ENCODE peak calls at places on chromosomes 13 and 19, in seven cellular contexts. J is A549, E is body of pancreas, H is transverse colon, T is stomach, M is H1, S is lower leg skin. K is an unnamed sample.

GRCh38 chr13:87057807-87058520 is 613.2 kb upstream of the SLITRK5 start:
- DNase-seq in J (no peak), E (no peak), H (no peak), T (no peak), M (no peak), S (no peak), K (no peak)

GRCh38 chr13:98652721-98653470 is 76.0 kb upstream of the STK24 start:
- DNase-seq in J (no peak), E (no peak), H (no peak), T (no peak), M (no peak), S (no peak), K (no peak)

GRCh38 chr19:47100290-47100689 is 13.3 kb downstream of the ZC3H4 start:
- DNase-seq in J (peak; percentile 55), E (no peak), H (no peak), T (no peak), M (no peak), S (no peak), K (no peak)

GRCh38 chr13:34523401-34523800 is 418.7 kb upstream of the NBEA start:
- DNase-seq in J (no peak), E (no peak), H (no peak), T (no peak), M (no peak), S (no peak), K (no peak)

GRCh38 chr19:45403781-45404556 is 900 bp downstream of the PPP1R13L start:
- DNase-seq in J (peak; percentile 80), E (peak; percentile 84), H (peak; percentile 82), T (peak; percentile 73), M (peak; percentile 97), S (peak; percentile 60), K (peak; percentile 81)

GRCh38 chr19:17058236-17058635 is 17.0 kb downstream of the HAUS8 start:
- DNase-seq in J (no peak), E (no peak), H (no peak), T (no peak), M (no peak), S (no peak), K (no peak)

GRCh38 chr19:18193388-18194207 is 580 bp downstream of the MPV17L2 start:
- DNase-seq in J (no peak), E (no peak), H (no peak), T (no peak), M (no peak), S (no peak), K (no peak)

GRCh38 chr19:49436381-49437017 is 4.8 kb downstream of the SLC17A7 start:
- DNase-seq in J (peak; percentile 64), E (peak; percentile 41), H (no peak), T (no peak), M (peak; percentile 100), S (no peak), K (no peak)

GRCh38 chr13:59494560-59494970 is 669.2 kb downstream of the DIAPH3 start:
- DNase-seq in J (no peak), E (peak; percentile 7), H (no peak), T (no peak), M (no peak), S (no peak), K (peak; percentile 46)

GRCh38 chr19:44847144-44848035 is 1.3 kb downstream of the NECTIN2 start:
- DNase-seq in J (peak; percentile 64), E (peak; percentile 87), H (peak; percentile 84), T (peak; percentile 92), M (peak; percentile 78), S (peak; percentile 71), K (peak; percentile 80)

GRCh38 chr19:50377051-50377441 is 789 bp downstream of the NR1H2 start:
- DNase-seq in J (peak; percentile 75), E (peak; percentile 66), H (peak; percentile 55), T (peak; percentile 53), M (peak; percentile 83), S (no peak), K (no peak)

GRCh38 chr19:19285723-19286122 is 12.6 kb upstream of the TM6SF2 start:
- DNase-seq in J (no peak), E (no peak), H (no peak), T (no peak), M (no peak), S (no peak), K (no peak)

GRCh38 chr19:12880551-12881171 is 588 bp downstream of the DNASE2 start:
- DNase-seq in J (no peak), E (peak; percentile 50), H (no peak), T (peak; percentile 40), M (no peak), S (no peak), K (no peak)

GRCh38 chr13:43516401-43516826 is 270.4 kb downstream of the ENOX1 start:
- DNase-seq in J (no peak), E (no peak), H (no peak), T (no peak), M (no peak), S (peak; percentile 48), K (no peak)

GRCh38 chr13:89239361-89240127 is 1568.4 kb downstream of the SLITRK5 start:
- DNase-seq in J (no peak), E (no peak), H (no peak), T (no peak), M (no peak), S (no peak), K (no peak)

GRCh38 chr13:111177081-111177711 is 62.1 kb downstream of the ARHGEF7 start:
- DNase-seq in J (no peak), E (peak; percentile 57), H (peak; percentile 53), T (peak; percentile 46), M (no peak), S (peak; percentile 39), K (peak; percentile 87)

GRCh38 chr19:572140-572890 is at the start of gene BSG:
- DNase-seq in J (peak; percentile 97), E (peak; percentile 98), H (peak; percentile 99), T (peak; percentile 99), M (peak; percentile 97), S (peak; percentile 98), K (peak; percentile 99)

GRCh38 chr13:50989476-50989875 is 79.9 kb downstream of the RNASEH2B start:
- DNase-seq in J (peak; percentile 26), E (no peak), H (no peak), T (no peak), M (no peak), S (no peak), K (peak; percentile 38)

GRCh38 chr13:110442946-110443632 is 118.4 kb downstream of the RAB20 start:
- DNase-seq in J (no peak), E (no peak), H (no peak), T (no peak), M (no peak), S (no peak), K (no peak)

GRCh38 chr19:19110410-19111137 is 27.7 kb downstream of the TMEM161A start:
- DNase-seq in J (peak; percentile 10), E (no peak), H (no peak), T (no peak), M (no peak), S (no peak), K (no peak)

GRCh38 chr19:5321851-5322681 is 18.5 kb downstream of the PTPRS start:
- DNase-seq in J (no peak), E (no peak), H (peak; percentile 29), T (no peak), M (no peak), S (no peak), K (no peak)
- H3K4me3 ChIP-seq in J (no peak overlapping the region), E (no peak overlapping the region), H (no peak overlapping the region), T (no peak overlapping the region), M (no peak overlapping the region), S (no peak overlapping the region), K (no peak overlapping the region)

DNA sequence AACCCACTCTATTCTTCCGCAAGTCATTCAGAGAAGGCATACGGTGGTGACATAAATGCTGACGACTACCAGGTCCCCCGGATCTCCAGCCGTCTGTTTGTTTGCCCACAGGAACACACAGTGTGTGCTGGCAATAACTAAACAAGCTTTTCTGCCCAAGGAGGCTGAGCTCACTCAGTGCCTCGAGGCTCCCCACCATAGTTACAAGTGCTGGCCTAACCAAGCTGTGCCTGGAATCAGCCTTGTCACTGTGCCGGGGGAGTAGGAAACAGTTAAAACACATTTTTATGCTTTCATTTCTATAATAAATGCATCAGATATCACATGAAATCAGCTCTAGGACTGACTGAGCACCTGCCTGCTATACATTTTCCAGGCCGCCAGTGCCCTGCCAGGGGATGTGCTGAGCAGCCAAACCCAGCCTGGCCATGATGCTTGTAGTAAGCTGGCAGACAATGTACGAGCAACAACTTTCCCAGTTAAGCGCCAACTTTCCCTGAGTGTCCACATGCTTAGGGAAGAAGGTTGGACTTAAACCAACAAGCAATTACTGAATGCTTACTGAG is 28.1 kb downstream of the BRD4 start:
- DNase-seq in J (peak; percentile 56), E (no peak), H (no peak), T (no peak), M (no peak), S (no peak), K (no peak)
- TF ChIP-seq POLR2A in J (no peak), E (no peak), H (no peak), T (no peak), M (no peak), S (no peak), K (no peak)

GRCh38 chr19:5342573-5343201 is 2.1 kb upstream of the PTPRS start:
- DNase-seq in J (no peak), E (no peak), H (no peak), T (no peak), M (no peak), S (no peak), K (no peak)
- H3K4me3 ChIP-seq in J (no peak overlapping the region), E (no peak overlapping the region), H (no peak overlapping the region), T (no peak overlapping the region), M (no peak overlapping the region), S (no peak overlapping the region), K (no peak overlapping the region)

DNA sequence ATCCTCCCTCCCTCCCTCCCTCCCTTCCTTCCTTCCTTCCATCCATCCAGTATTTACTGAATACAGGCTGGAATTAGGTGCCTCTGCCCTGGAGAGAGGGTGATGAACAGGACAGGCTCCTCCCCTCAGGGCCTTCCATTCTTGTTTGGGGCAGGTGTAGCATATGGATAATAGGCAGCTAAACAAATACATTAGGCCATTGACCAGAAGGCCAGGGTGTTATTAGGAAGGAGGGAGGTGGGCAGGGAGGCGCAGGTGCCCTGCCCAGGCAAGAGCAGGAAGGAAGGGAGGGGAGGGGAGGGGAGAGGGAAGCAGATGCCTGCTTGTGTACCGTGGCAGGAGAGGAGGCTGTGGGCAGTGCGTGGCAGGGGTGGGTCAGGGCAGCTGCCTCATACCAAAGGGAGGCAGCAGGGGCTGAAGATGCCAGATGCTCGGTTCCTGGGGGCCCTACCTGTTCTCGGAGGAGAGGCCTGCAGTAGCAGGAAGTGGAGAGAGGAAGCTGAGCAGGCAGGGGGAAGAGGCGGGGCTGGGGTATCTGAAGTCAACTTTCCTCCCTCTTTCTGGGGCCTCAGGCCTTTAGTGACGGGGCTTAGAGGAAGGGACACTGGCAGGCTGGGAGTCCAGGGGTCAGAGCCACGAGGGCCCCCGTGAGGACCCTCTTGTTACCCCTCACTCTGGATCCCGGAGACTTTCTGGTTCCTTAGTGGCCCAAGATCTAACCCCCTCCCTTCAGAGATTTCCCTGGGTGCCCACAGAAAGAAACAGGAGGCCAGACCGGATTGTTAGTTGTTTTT is at the start of gene RINL:
- DNase-seq in J (no peak), E (no peak), H (peak; percentile 71), T (peak; percentile 46), M (no peak), S (no peak), K (peak; percentile 47)
- TF ChIP-seq POLR2A in J (no peak), E (no peak), H (no peak), T (no peak), M (no peak), S (no peak), K (no peak)

DNA sequence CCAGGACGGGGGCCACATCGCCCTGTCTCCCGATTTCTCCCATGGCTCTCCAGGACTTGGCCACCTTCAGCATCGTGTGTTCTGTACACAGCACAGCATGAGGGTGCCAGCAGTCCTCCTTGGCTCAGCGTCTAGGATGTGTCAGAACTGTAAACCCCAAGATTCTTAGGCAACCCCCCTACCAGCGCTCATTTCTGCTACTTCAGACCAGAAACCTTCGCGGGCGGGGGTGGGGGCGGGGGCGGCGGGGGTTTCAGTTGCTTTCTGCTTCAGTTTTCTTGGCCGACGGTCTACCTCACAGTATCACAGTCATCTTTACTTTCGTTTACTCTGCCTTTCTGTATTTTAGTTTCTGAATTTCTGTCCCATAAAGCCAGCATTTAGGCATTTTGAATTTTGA is 82.4 kb downstream of the GGACT start:
- DNase-seq in J (no peak), E (no peak), H (no peak), T (no peak), M (no peak), S (no peak), K (no peak)
- H3K4me3 ChIP-seq in J (no peak overlapping the region), E (no peak overlapping the region), H (no peak overlapping the region), T (no peak overlapping the region), M (no peak overlapping the region), S (no peak overlapping the region), K (no peak overlapping the region)

K was measured in heart left ventricle.